ENCODE peak calls at places on chromosomes 2 and 18, in seven cellular contexts. Y is NCI-H345; H is fibroblast of the conjunctiva; L is Peyer's patch; K is NCI-H2029; V is tibial nerve; S is stimulated activated CD4-positive, alpha-beta T cell treated with anti-CD3 and anti-CD28 coated beads, Interleukin-2, amount 100 ng/mL, for 48 hours. R is an unnamed sample.

GRCh38 chr18:41875094-41875780 is 79.8 kb upstream of the PIK3C3 start:
- DNase-seq in V (no peak), L (no peak), S (no peak), K (no peak), H (no peak), Y (no peak), R (no peak)

GRCh38 chr2:64522843-64523428 is 1.2 kb upstream of the AFTPH start:
- DNase-seq in S (peak), L (no peak), Y (peak), K (peak), H (peak), V (peak), R (peak)

GRCh38 chr2:7154666-7155065 is 237.5 kb downstream of the RNF144A start:
- DNase-seq in K (no peak), L (no peak), Y (no peak), H (no peak), V (no peak), S (no peak), R (no peak)

GRCh38 chr18:23069481-23069880 is 65.8 kb upstream of the CABLES1 start:
- DNase-seq in V (no peak), L (no peak), H (no peak), Y (no peak), K (no peak), S (no peak), R (no peak)

GRCh38 chr18:3995476-3996102 is 459.5 kb downstream of the DLGAP1 start:
- DNase-seq in V (no peak), H (peak), K (peak), Y (peak), L (no peak), S (peak), R (no peak)

GRCh38 chr2:168034586-168034985 is 212.8 kb downstream of the STK39 start:
- DNase-seq in H (no peak), K (no peak), V (no peak), Y (peak), S (no peak), L (no peak), R (no peak)

GRCh38 chr2:231321556-231322334 is 73.8 kb upstream of the B3GNT7 start:
- DNase-seq in L (no peak), Y (no peak), V (no peak), K (no peak), S (no peak), H (no peak), R (no peak)

GRCh38 chr2:38384344-38384743 is 7.3 kb upstream of the ATL2 start:
- DNase-seq in V (no peak), S (no peak), Y (no peak), K (no peak), L (no peak), H (no peak), R (no peak)

GRCh38 chr2:235773188-235773928 is 279.5 kb downstream of the AGAP1 start:
- DNase-seq in V (no peak), K (no peak), L (no peak), S (no peak), H (no peak), Y (no peak), R (no peak)

GRCh38 chr2:136136921-136137320 is 19.0 kb upstream of the CXCR4 start:
- DNase-seq in Y (peak), L (no peak), K (no peak), H (no peak), S (no peak), V (no peak), R (peak)

GRCh38 chr2:143734507-143734906 is 605.3 kb downstream of the ARHGAP15 start:
- DNase-seq in S (no peak), Y (no peak), V (no peak), L (no peak), K (no peak), H (no peak), R (no peak)

GRCh38 chr2:19158899-19159298 is 199.5 kb downstream of the OSR1 start:
- DNase-seq in L (no peak), K (no peak), V (no peak), H (no peak), Y (no peak), S (no peak), R (no peak)

GRCh38 chr2:237594514-237594871 is 4.0 kb upstream of the RAB17 start:
- DNase-seq in K (no peak), Y (no peak), H (no peak), L (no peak), V (no peak), S (no peak), R (no peak)

GRCh38 chr2:160469164-160469563 is 24.4 kb downstream of the RBMS1 start:
- DNase-seq in Y (no peak), S (no peak), K (no peak), V (no peak), H (no peak), L (no peak), R (no peak)

GRCh38 chr2:106030287-106031268 is 163.5 kb downstream of the UXS1 start:
- DNase-seq in K (no peak), V (no peak), H (peak), Y (no peak), S (peak), L (peak), R (no peak)

GRCh38 chr18:29145993-29146539 is 969.1 kb upstream of the CDH2 start:
- DNase-seq in S (no peak), K (no peak), V (no peak), Y (no peak), H (no peak), L (no peak), R (no peak)

GRCh38 chr2:128640166-128640846 is 321.6 kb upstream of the HS6ST1 start:
- DNase-seq in L (no peak), H (no peak), V (no peak), K (no peak), Y (no peak), S (no peak), R (no peak)

GRCh38 chr2:44744961-44745360 is 196.5 kb upstream of the SIX3 start:
- DNase-seq in K (no peak), L (no peak), V (no peak), S (no peak), H (no peak), Y (no peak), R (no peak)

GRCh38 chr18:75183524-75183923 is 25.4 kb downstream of the PTGR3 start:
- DNase-seq in S (no peak), Y (no peak), V (no peak), K (no peak), L (no peak), H (no peak), R (no peak)

GRCh38 chr2:58204195-58204959 is 36.7 kb downstream of the FANCL start:
- DNase-seq in Y (no peak), L (no peak), K (no peak), H (no peak), S (no peak), V (no peak), R (no peak)

GRCh38 chr2:7133521-7133920 is 216.3 kb downstream of the RNF144A start:
- DNase-seq in V (no peak), S (no peak), Y (no peak), L (no peak), H (no peak), K (no peak), R (no peak)

GRCh38 chr2:105052773-105053172 is 14.9 kb downstream of the MRPS9 start:
- DNase-seq in V (no peak), K (no peak), L (peak), H (no peak), Y (peak), S (no peak), R (no peak)

GRCh38 chr2:43300781-43301586 is 74.6 kb upstream of the ZFP36L2 start:
- DNase-seq in V (no peak), K (peak), Y (no peak), S (no peak), H (no peak), L (no peak), R (no peak)

GRCh38 chr2:111155610-111156009 is 34.9 kb downstream of the BCL2L11 start:
- DNase-seq in S (no peak), H (no peak), K (no peak), V (no peak), Y (peak), L (no peak), R (peak)

GRCh38 chr2:128308284-128308731 is 10.4 kb downstream of the HS6ST1 start:
- DNase-seq in K (no peak), S (no peak), H (no peak), L (no peak), Y (no peak), V (peak), R (no peak)

GRCh38 chr18:22822024-22822423 is 111.1 kb upstream of the RBBP8 start:
- DNase-seq in H (no peak), S (no peak), L (no peak), V (no peak), Y (no peak), K (no peak), R (no peak)

GRCh38 chr2:23697256-23697655 is 229.7 kb downstream of the ATAD2B start:
- DNase-seq in H (no peak), L (no peak), S (no peak), K (no peak), Y (no peak), V (peak), R (no peak)

GRCh38 chr2:36731941-36732700 is 35.6 kb downstream of the VIT start:
- DNase-seq in V (no peak), K (no peak), L (no peak), S (no peak), H (peak), Y (no peak), R (no peak)

GRCh38 chr2:161843936-161844335 is 219.7 kb downstream of the SLC4A10 start:
- DNase-seq in V (no peak), L (no peak), S (no peak), K (no peak), H (no peak), Y (no peak), R (no peak)

GRCh38 chr18:3449702-3450357 is at the start of gene TGIF1:
- DNase-seq in L (peak), H (peak), S (peak), K (peak), Y (peak), V (peak), R (no peak)

GRCh38 chr2:104929663-104930062 is 75.7 kb downstream of the POU3F3 start:
- DNase-seq in Y (no peak), L (no peak), V (no peak), K (no peak), H (no peak), S (no peak), R (no peak)

R was measured in DMS153.